ENCODE peak calls at places on chromosomes 1 and 21, in eight cellular contexts. M, A, W, I, E, U, G and Z are unnamed samples. For H4K20me1, the result is how much of the 10 kb centered on the place peaks cover.

GRCh38 chr1:235835226-235835625 is 31.5 kb downstream of the LYST start:
- DNase-seq in M (no peak), A (no peak), W (no peak), I (no peak), E (no peak), U (no peak), G (no peak), Z (no peak)

GRCh38 chr1:40029608-40030007 is 10.9 kb upstream of the CAP1 start:
- DNase-seq in M (no peak), A (no peak), W (no peak), I (no peak), E (no peak), U (no peak), G (no peak), Z (no peak)

GRCh38 chr1:244302889-244303609 is 148.7 kb downstream of the ADSS2 start:
- DNase-seq in M (no peak), A (peak), W (no peak), I (no peak), E (peak), U (peak), G (no peak), Z (no peak)

GRCh38 chr21:37000381-37000780 is 6.1 kb upstream of the RIPPLY3 start:
- DNase-seq in M (no peak), A (no peak), W (no peak), I (no peak), E (peak), U (no peak), G (no peak), Z (no peak)

GRCh38 chr1:236759252-236759859 is 35.7 kb upstream of the MTR start:
- DNase-seq in M (peak), A (peak), W (peak), I (peak), E (peak), U (peak), G (no peak), Z (peak)

GRCh38 chr1:10899490-10900264 is 103.2 kb upstream of the CASZ1 start:
- DNase-seq in M (no peak), A (no peak), W (no peak), I (no peak), E (no peak), U (no peak), G (no peak), Z (no peak)

GRCh38 chr1:110780600-110781484 is 92.1 kb upstream of the CD53 start:
- DNase-seq in M (peak), A (peak), W (no peak), I (peak), E (peak), U (peak), G (peak), Z (peak)

GRCh38 chr1:156703336-156703735 is 2.0 kb downstream of the CRABP2 start:
- DNase-seq in M (no peak), A (no peak), W (no peak), I (no peak), E (no peak), U (no peak), G (no peak), Z (no peak)

GRCh38 chr1:245234217-245235120 is 79.7 kb downstream of the KIF26B start:
- DNase-seq in M (no peak), A (no peak), W (no peak), I (no peak), E (no peak), U (no peak), G (peak), Z (peak)

GRCh38 chr1:201137579-201138310 is 10.8 kb upstream of the ASCL5 start:
- DNase-seq in M (no peak), A (peak), W (no peak), I (no peak), E (no peak), U (no peak), G (no peak), Z (no peak)

GRCh38 chr1:31617917-31618746 is 643 bp downstream of the HCRTR1 start:
- DNase-seq in M (peak), A (peak), W (no peak), I (peak), E (no peak), U (peak), G (peak), Z (peak)

GRCh38 chr1:180415985-180416633 is 86.3 kb downstream of the ACBD6 start:
- DNase-seq in M (peak), A (peak), W (peak), I (peak), E (peak), U (peak), G (no peak), Z (peak)

GRCh38 chr1:53783056-53783455 is 44.1 kb upstream of the GLIS1 start:
- DNase-seq in M (no peak), A (no peak), W (no peak), I (no peak), E (no peak), U (no peak), G (no peak), Z (no peak)

GRCh38 chr1:224287714-224288113 is 42.3 kb downstream of the NVL start:
- DNase-seq in M (no peak), A (no peak), W (no peak), I (no peak), E (no peak), U (no peak), G (no peak), Z (peak)

GRCh38 chr1:62176597-62177312 is 17.9 kb upstream of the L1TD1 start:
- DNase-seq in M (no peak), A (no peak), W (no peak), I (no peak), E (no peak), U (no peak), G (no peak), Z (peak)

GRCh38 chr21:42039470-42039901 is 29.3 kb upstream of the ZBTB21 start:
- DNase-seq in M (no peak), A (no peak), W (no peak), I (no peak), E (no peak), U (no peak), G (no peak), Z (no peak)

GRCh38 chr1:216805233-216805632 is 82.0 kb upstream of the ESRRG start:
- DNase-seq in M (no peak), A (no peak), W (no peak), I (no peak), E (no peak), U (no peak), G (no peak), Z (no peak)

GRCh38 chr1:212520299-212520698 is 87.6 kb downstream of the NENF start:
- DNase-seq in M (no peak), A (no peak), W (no peak), I (no peak), E (no peak), U (no peak), G (no peak), Z (no peak)

GRCh38 chr21:38631171-38631570 is 132.9 kb upstream of the ERG start:
- DNase-seq in M (no peak), A (no peak), W (no peak), I (no peak), E (no peak), U (no peak), G (no peak), Z (no peak)

GRCh38 chr1:1511533-1512285 is at the start of gene ATAD3A:
- DNase-seq in M (peak), A (peak), W (peak), I (peak), E (peak), U (peak), G (peak), Z (peak)

GRCh38 chr1:171801395-171801990 is 20.0 kb downstream of the METTL13 start:
- DNase-seq in M (peak), A (peak), W (no peak), I (peak), E (no peak), U (peak), G (no peak), Z (peak)

GRCh38 chr1:107829083-107829771 is 135.8 kb downstream of the VAV3 start:
- DNase-seq in M (no peak), A (peak), W (peak), I (no peak), E (no peak), U (no peak), G (no peak), Z (no peak)

GRCh38 chr1:197744979-197745378 is 30.3 kb downstream of the DENND1B start:
- DNase-seq in M (no peak), A (no peak), W (no peak), I (no peak), E (no peak), U (no peak), G (no peak), Z (no peak)

GRCh38 chr1:13588946-13589345 is 5.3 kb downstream of the PDPN start:
- DNase-seq in M (no peak), A (no peak), W (no peak), I (no peak), E (no peak), U (no peak), G (no peak), Z (no peak)

GRCh38 chr1:13589403-13589802 is 5.8 kb downstream of the PDPN start:
- DNase-seq in M (no peak), A (no peak), W (no peak), I (no peak), E (no peak), U (no peak), G (no peak), Z (no peak)

GRCh38 chr1:13590486-13590885 is 6.9 kb downstream of the PDPN start:
- DNase-seq in M (no peak), A (no peak), W (no peak), I (no peak), E (no peak), U (no peak), G (no peak), Z (no peak)

GRCh38 chr1:13597166-13597565 is 13.5 kb downstream of the PDPN start:
- DNase-seq in M (no peak), A (no peak), W (no peak), I (no peak), E (no peak), U (no peak), G (no peak), Z (no peak)

DNA sequence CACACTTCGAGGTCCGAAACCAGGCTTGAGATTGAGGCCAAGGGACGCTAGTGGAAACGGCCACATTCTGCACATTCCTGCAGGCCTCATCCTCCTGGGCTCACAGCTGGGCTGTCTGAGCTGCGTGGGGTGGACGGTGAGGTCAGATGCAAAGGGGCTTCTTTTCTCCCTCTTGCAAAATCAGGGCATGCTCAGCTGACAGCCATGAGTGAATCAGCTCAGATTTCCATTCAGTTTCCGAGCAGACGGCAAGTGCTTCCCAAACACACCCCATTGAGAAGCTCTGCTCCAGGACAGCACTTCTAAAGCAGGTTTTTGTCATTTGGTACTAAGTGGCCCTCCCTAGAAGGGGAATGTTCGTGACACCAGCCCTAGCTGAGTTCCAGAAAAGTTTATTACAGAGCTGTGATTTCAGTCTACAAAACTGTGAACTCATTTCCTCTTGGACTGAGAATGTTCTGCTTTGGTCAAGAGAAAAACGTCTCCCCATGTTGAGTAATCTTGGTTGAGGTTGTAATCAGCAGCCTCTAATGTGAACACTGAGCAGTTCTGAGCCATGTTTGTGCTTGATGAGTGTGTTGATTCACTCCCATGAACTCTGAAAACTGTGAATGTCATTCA is 10.0 kb downstream of the PDPN start:
- DNase-seq in M (no peak), A (no peak), W (no peak), I (no peak), E (no peak), U (no peak), G (no peak), Z (peak)
- TF ChIP-seq POLR2AphosphoS5 in M (no peak), A (no peak), W (no peak), I (no peak), E (no peak), U (no peak), G (no peak), Z (no peak)

DNA sequence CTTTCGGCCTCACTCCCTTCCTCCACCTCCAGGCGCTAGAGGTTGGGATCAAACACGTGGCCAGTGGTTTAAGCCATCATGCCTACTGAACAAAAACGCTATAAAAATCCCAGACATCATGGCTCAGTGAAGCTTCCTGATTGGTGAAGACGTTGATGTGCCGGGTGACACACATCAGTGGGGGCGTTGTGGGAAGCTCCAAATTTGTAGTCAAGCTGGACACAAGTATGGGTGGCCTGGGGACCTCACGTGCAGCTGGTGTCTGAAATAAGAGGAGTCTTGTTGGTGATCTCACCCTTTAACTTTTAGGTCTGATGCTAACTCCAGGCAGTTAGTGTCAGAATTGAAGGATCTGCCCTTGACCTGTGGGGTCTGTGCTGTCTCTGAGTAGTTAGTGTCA is 6.7 kb downstream of the CFAP298 start:
- DNase-seq in M (no peak), A (no peak), W (no peak), I (no peak), E (no peak), U (no peak), G (no peak), Z (no peak)
- H4K20me1 ChIP-seq in M (under half), A (under half), W (under half), I (under half), E (under half), U (under half), G (under half), Z (under half)

GRCh38 chr1:25754421-25755195 is 45.4 kb upstream of the SELENON start:
- DNase-seq in M (no peak), A (peak), W (no peak), I (no peak), E (no peak), U (no peak), G (no peak), Z (peak)
- H3K4me2 ChIP-seq in M (no peak), A (no peak), W (no peak), I (no peak), E (no peak), U (no peak), G (no peak), Z (no peak)

GRCh38 chr1:34790985-34791384 is 1.8 kb upstream of the GJA4 start:
- DNase-seq in M (no peak), A (no peak), W (no peak), I (no peak), E (no peak), U (no peak), G (no peak), Z (no peak)

GRCh38 chr1:34792424-34792823 is 375 bp upstream of the GJA4 start:
- DNase-seq in M (no peak), A (no peak), W (no peak), I (no peak), E (no peak), U (no peak), G (peak), Z (peak)

GRCh38 chr1:34794001-34794789 is 1.4 kb downstream of the GJA4 start:
- DNase-seq in M (no peak), A (peak), W (no peak), I (no peak), E (no peak), U (no peak), G (no peak), Z (no peak)

GRCh38 chr1:34794790-34795180 is 2.0 kb downstream of the GJA4 start:
- DNase-seq in M (no peak), A (no peak), W (no peak), I (no peak), E (no peak), U (no peak), G (no peak), Z (no peak)

DNA sequence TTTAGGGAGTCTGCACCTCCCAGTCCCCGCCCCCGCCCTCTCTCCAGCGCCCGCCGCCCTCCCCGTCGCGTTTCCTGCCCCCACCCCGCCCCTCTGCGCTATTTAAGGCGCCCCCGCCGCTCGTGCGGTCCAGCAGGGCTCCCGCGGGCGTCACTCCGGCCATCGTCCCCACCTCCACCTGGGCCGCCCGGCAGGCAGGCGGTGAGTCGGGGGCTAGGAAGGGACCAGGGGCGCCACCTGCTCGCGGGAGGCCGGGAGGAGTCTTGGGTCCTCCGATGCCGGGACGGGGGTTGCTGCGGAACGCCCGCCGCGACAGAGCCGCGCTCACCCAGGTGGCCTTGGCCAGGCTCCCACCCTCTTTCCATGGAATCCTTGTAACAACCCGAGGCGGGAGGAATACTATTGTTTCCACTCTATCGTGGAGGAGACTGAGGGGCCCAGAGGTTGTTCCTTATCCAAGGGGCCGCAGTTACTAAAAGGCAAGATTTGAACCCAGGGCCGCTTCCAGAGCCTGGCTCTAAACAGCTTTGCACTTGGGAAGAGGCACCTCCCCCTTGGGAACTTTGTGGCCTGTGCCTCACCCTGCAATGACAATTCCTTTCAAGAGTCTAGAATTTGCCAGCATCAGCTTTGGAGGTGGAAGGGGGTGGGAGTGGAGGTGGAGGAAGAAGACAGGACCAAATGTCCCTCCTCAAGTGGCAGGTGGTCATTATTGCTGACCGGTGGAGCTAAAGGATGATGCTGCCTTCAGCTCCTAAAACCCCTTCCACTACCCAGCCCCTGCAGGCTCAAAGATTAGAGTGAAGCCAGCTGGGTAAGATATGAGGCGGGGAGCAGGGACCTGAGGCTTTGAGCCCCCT is at the start of gene GJA4:
- DNase-seq in M (no peak), A (peak), W (no peak), I (peak), E (no peak), U (no peak), G (no peak), Z (peak)
- TF ChIP-seq POLR2AphosphoS5 in M (no peak), A (no peak), W (no peak), I (no peak), E (no peak), U (no peak), G (no peak), Z (no peak)